ENCODE peak calls at places on chromosomes 11 and 22, in six cellular contexts. Q, Y, T, X, L and G are unnamed samples.

GRCh38 chr11:12287374-12288211 is 89.8 kb upstream of the PARVA start:
- DNase-seq in Q (peak; percentile 42), L (peak; percentile 80), T (peak; percentile 33), Y (peak; percentile 66), X (no peak), G (peak; percentile 96)

GRCh38 chr11:133907841-133908241 is 48.9 kb downstream of the IGSF9B start:
- DNase-seq in L (no peak), Q (no peak), T (no peak), Y (no peak), X (no peak), G (peak; percentile 52)

GRCh38 chr11:74559934-74560309 is 32.5 kb upstream of the POLD3 start:
- DNase-seq in T (no peak), L (no peak), Q (no peak), X (no peak), Y (no peak), G (no peak)

GRCh38 chr11:3613998-3614741 is 27.6 kb downstream of the ART5 start:
- DNase-seq in Y (no peak), T (no peak), X (no peak), Q (peak; percentile 50), L (no peak), G (no peak)

GRCh38 chr22:32699686-32700085 is 101.8 kb upstream of the TIMP3 start:
- DNase-seq in T (no peak), Q (no peak), L (no peak), X (no peak), Y (no peak), G (no peak)

GRCh38 chr11:128686045-128686741 is 7.7 kb upstream of the FLI1 start:
- DNase-seq in Y (no peak), T (peak; percentile 37), L (no peak), Q (no peak), X (no peak), G (no peak)

GRCh38 chr11:130431337-130431773 is 2.9 kb upstream of the ADAMTS8 start:
- DNase-seq in Y (peak; percentile 78), X (peak; percentile 63), L (peak; percentile 81), Q (peak; percentile 76), T (peak; percentile 75), G (no peak)

GRCh38 chr22:48807155-48807554 is 1020.5 kb downstream of the BRD1 start:
- DNase-seq in L (no peak), X (no peak), Y (no peak), T (no peak), Q (no peak), G (no peak)

GRCh38 chr11:12716816-12717215 is 42.6 kb downstream of the TEAD1 start:
- DNase-seq in L (peak; percentile 33), Y (no peak), T (no peak), Q (no peak), X (no peak), G (no peak)

GRCh38 chr11:131408011-131408640 is 37.7 kb downstream of the NTM start:
- DNase-seq in Q (peak; percentile 36), Y (peak; percentile 41), T (peak; percentile 37), X (no peak), L (no peak), G (no peak)

GRCh38 chr11:34647131-34647530 is 26.2 kb downstream of the EHF start:
- DNase-seq in X (no peak), Q (no peak), Y (no peak), T (no peak), L (no peak), G (no peak)

GRCh38 chr22:29110946-29111345 is 38.1 kb downstream of the KREMEN1 start:
- DNase-seq in T (no peak), X (no peak), L (no peak), Y (no peak), Q (no peak), G (no peak)

GRCh38 chr11:45337583-45338360 is 51.6 kb upstream of the SYT13 start:
- DNase-seq in T (no peak), X (no peak), Y (no peak), L (no peak), Q (no peak), G (no peak)

GRCh38 chr11:76329084-76329648 is 51.8 kb downstream of the THAP12 start:
- DNase-seq in L (no peak), Q (peak; percentile 52), X (no peak), Y (no peak), T (no peak), G (peak; percentile 37)

GRCh38 chr11:122162095-122162494 is 46.1 kb upstream of the BLID start:
- DNase-seq in L (no peak), T (no peak), Q (no peak), Y (no peak), X (no peak), G (no peak)
- TF ChIP-seq CTCF in L (no peak), T (no peak), Q (no peak), Y (no peak), X (no peak), G (no peak)

GRCh38 chr11:798093-798713 is at the start of gene SLC25A22:
- DNase-seq in Y (peak; percentile 88), X (peak; percentile 84), T (peak; percentile 93), Q (peak; percentile 79), L (peak; percentile 83), G (no peak)
- TF ChIP-seq CTCF in Y (peak; percentile 79), X (peak; percentile 66), T (peak; percentile 84), Q (peak; percentile 70), L (peak; percentile 40), G (peak; percentile 87)

GRCh38 chr11:8296203-8296602 is 32.5 kb upstream of the LMO1 start:
- DNase-seq in L (no peak), X (no peak), Y (no peak), Q (no peak), T (no peak), G (no peak)

GRCh38 chr11:8296872-8297271 is 33.2 kb upstream of the LMO1 start:
- DNase-seq in X (no peak), Q (no peak), T (no peak), Y (no peak), L (no peak), G (peak; percentile 74)

GRCh38 chr11:8293171-8293570 is 29.5 kb upstream of the LMO1 start:
- DNase-seq in X (no peak), L (no peak), Q (no peak), Y (no peak), T (no peak), G (no peak)

GRCh38 chr11:8292351-8292750 is 28.7 kb upstream of the LMO1 start:
- DNase-seq in X (no peak), L (no peak), Q (no peak), Y (no peak), T (no peak), G (no peak)

DNA sequence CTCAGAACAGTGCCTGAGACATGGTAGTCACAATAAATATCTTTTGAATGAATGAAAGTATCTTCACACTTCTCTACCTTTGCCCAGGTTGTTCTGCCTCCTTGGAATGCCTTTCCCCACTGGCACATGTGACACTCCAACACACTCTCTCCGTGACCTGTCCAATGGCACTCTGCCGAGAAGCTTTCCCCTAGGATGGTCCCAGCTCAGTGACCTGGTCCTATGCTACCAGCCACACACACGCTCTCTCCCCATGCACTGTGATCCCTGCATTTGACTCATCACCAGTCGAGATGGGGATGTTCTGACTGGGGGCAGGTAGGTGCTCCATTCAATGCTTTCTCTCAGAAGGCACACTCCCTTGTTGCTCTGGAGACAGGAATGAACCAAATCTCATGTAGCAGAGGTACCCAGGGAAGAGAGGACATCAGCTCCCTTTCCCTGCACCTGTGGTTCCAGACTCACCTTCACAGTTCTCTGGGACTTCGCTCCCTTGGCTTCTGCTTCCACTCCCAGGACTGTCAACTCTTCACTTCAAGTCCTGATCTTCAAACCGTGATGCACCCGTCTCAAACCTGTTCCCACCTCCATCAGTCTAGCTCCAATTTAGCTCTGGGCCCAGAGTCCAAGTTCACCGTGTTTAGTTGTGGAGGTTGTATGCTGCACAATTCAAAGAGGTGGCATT is 30.7 kb upstream of the LMO1 start:
- DNase-seq in Q (no peak), X (no peak), L (no peak), Y (no peak), T (no peak), G (peak; percentile 43)
- TF ChIP-seq CTCF in Q (no peak), X (no peak), L (no peak), Y (no peak), T (no peak), G (no peak)

DNA sequence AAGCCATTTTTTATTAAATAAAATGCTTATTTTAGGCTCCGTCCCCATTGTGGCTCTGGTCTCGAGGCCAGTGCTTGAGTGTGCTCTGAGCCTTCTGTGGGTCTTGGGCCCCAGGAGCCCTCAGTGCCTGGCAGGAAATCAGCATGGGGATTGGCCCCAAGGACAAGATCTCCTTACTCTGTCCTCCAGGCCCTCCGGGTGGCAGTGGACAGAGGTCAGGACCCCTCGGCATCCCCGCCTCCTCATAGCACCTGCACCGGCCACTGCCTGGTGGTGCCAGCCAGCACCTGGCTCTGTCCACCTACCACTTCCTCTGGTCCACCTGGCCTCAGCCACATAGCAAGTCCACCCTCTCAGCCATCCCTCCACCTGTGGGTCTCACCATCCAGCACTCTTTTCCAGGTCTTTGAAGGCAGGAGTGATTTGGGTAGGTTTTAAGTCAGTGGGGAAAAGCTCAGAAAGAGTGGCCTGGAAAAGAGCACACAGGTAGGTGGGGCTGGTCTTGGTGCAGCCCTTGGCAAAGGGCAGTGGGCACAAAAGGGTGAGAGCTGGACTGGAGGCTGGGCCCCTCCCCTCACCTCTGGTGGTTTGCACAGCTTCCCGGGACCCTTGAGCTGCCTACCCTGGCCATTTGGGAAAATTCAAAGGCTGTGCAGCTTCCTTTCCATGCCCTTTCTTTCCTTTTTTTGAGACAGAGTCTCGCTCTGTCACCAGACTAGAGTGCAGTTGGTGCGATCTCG is 3.5 kb downstream of the CLDN5 start:
- DNase-seq in L (no peak), X (no peak), Y (no peak), Q (no peak), T (no peak), G (peak; percentile 81)
- TF ChIP-seq CTCF in L (no peak), X (no peak), Y (no peak), Q (no peak), T (no peak), G (no peak)

DNA sequence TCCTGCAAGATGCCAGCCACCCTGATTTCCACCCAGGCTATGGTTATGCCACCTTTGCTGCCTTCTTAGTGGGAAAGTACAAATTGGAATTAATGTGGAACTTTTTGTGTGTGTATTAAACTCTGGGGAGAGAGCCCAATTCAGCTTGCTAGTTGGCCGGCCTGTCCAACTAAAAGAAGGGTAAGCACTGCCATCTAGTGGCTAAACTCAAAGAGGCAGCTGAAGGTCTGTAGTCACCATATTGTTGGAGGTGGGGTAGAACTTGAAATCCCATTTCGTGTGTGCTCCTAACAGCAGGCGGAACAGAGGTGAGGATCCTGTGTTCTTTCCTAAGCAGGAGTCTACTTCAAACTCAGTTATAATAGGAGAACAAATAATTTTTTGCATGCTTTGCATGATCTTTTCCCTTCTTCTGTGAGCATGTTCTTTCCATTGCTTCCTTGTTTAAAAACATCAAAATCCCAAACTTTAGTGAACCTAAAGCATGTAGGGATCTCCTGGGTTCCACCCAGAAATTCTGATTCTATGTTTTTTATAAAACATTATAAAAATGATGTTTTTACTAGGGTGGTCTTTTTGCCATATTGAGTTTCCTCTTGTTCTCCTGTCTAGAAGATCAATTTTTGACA is 138.8 kb upstream of the SORL1-AS1 start:
- DNase-seq in X (peak; percentile 53), T (peak; percentile 73), L (peak; percentile 74), Q (peak; percentile 71), Y (peak; percentile 91), G (no peak)
- TF ChIP-seq CTCF in X (peak; percentile 84), T (peak; percentile 82), L (peak; percentile 94), Q (peak; percentile 78), Y (peak; percentile 77), G (peak; percentile 95)

GRCh38 chr11:9277176-9277575 is 12.0 kb upstream of the DENND5A start:
- DNase-seq in Y (no peak), T (no peak), Q (no peak), X (no peak), L (no peak), G (peak; percentile 24)
- TF ChIP-seq CTCF in Y (no peak), T (no peak), Q (no peak), X (no peak), L (no peak), G (no peak)